ENCODE peak calls at places on chromosomes 2 and 18, in six cellular contexts. Y, O, U, L, Z and C are unnamed samples.

GRCh38 chr2:96556441-96557330 is 20.1 kb downstream of the ARID5A start:
- DNase-seq in Y (peak), O (peak), U (peak), L (no peak), Z (no peak), C (no peak)

GRCh38 chr2:109351164-109351756 is 222.3 kb downstream of the SH3RF3 start:
- DNase-seq in Y (peak), O (no peak), U (no peak), L (no peak), Z (no peak), C (peak)

GRCh38 chr2:237486819-237487448 is at the start of gene MLPH:
- DNase-seq in Y (no peak), O (no peak), U (no peak), L (no peak), Z (peak), C (peak)

GRCh38 chr2:124626993-124627392 is 601.9 kb downstream of the CNTNAP5 start:
- DNase-seq in Y (no peak), O (no peak), U (no peak), L (no peak), Z (no peak), C (no peak)

GRCh38 chr2:10242998-10243925 is 59.4 kb upstream of the HPCAL1 start:
- DNase-seq in Y (no peak), O (no peak), U (no peak), L (no peak), Z (no peak), C (no peak)

GRCh38 chr2:147945660-147946059 is 74.9 kb downstream of the ORC4 start:
- DNase-seq in Y (no peak), O (peak), U (no peak), L (no peak), Z (peak), C (no peak)

GRCh38 chr18:74708169-74708568 is 110.5 kb downstream of the ZNF407 start:
- DNase-seq in Y (no peak), O (no peak), U (no peak), L (no peak), Z (no peak), C (no peak)

GRCh38 chr18:22422909-22423548 is 5.3 kb upstream of the CTAGE1 start:
- DNase-seq in Y (no peak), O (peak), U (no peak), L (no peak), Z (no peak), C (no peak)

GRCh38 chr18:10234912-10235439 is 219.5 kb upstream of the APCDD1 start:
- DNase-seq in Y (peak), O (peak), U (no peak), L (no peak), Z (no peak), C (no peak)

GRCh38 chr2:233792720-233793119 is 14.6 kb downstream of the MROH2A start:
- DNase-seq in Y (no peak), O (no peak), U (no peak), L (no peak), Z (no peak), C (no peak)

GRCh38 chr2:24586955-24587354 is 95.9 kb downstream of the NCOA1 start:
- DNase-seq in Y (no peak), O (no peak), U (no peak), L (no peak), Z (no peak), C (no peak)

GRCh38 chr2:69767034-69767433 is 25.1 kb downstream of the ANXA4 start:
- DNase-seq in Y (peak), O (peak), U (no peak), L (no peak), Z (no peak), C (no peak)

GRCh38 chr2:177432703-177433102 is 40.1 kb downstream of the AGPS start:
- DNase-seq in Y (no peak), O (no peak), U (no peak), L (no peak), Z (no peak), C (no peak)